ENCODE peak calls at places on chromosomes 13 and 19, in seven cellular contexts. One of them, this sample, is unnamed. For H3K4me1, the result is how much of the 10 kb centered on the place peaks cover.

GRCh38 chr19:13163609-13164364 is 13.6 kb downstream of the IER2 start:
- DNase-seq in A549: peak
- DNase-seq in uterus: peak
- DNase-seq in right lobe of liver: peak
- DNase-seq in endodermal cell: peak
- DNase-seq in stomach: peak
- DNase-seq in adrenal gland: peak
- DNase-seq in this sample: peak

GRCh38 chr19:45640849-45641273 is 1.7 kb upstream of the EML2 start:
- DNase-seq in A549: no peak
- DNase-seq in uterus: no peak
- DNase-seq in right lobe of liver: no peak
- DNase-seq in endodermal cell: peak
- DNase-seq in stomach: peak
- DNase-seq in adrenal gland: no peak
- DNase-seq in this sample: no peak

GRCh38 chr13:23695711-23696512 is 125.7 kb downstream of the TNFRSF19 start:
- DNase-seq in A549: no peak
- DNase-seq in uterus: no peak
- DNase-seq in right lobe of liver: no peak
- DNase-seq in endodermal cell: peak
- DNase-seq in stomach: no peak
- DNase-seq in adrenal gland: no peak
- DNase-seq in this sample: no peak

GRCh38 chr19:678791-679388 is 2.7 kb downstream of the FSTL3 start:
- DNase-seq in A549: no peak
- DNase-seq in uterus: no peak
- DNase-seq in right lobe of liver: no peak
- DNase-seq in endodermal cell: no peak
- DNase-seq in stomach: no peak
- DNase-seq in adrenal gland: no peak
- DNase-seq in this sample: no peak

GRCh38 chr13:113981201-113981605 is 7.3 kb upstream of the C13orf46 start:
- DNase-seq in A549: peak
- DNase-seq in uterus: peak
- DNase-seq in right lobe of liver: peak
- DNase-seq in endodermal cell: no peak
- DNase-seq in stomach: peak
- DNase-seq in adrenal gland: no peak
- DNase-seq in this sample: peak

GRCh38 chr13:42720116-42720857 is 61.1 kb upstream of the FAM216B start:
- DNase-seq in A549: peak
- DNase-seq in uterus: peak
- DNase-seq in right lobe of liver: no peak
- DNase-seq in endodermal cell: no peak
- DNase-seq in stomach: peak
- DNase-seq in adrenal gland: peak
- DNase-seq in this sample: peak

GRCh38 chr19:39926170-39926755 is 8.2 kb downstream of the FCGBP start:
- DNase-seq in A549: no peak
- DNase-seq in uterus: no peak
- DNase-seq in right lobe of liver: no peak
- DNase-seq in endodermal cell: peak
- DNase-seq in stomach: peak
- DNase-seq in adrenal gland: no peak
- DNase-seq in this sample: no peak

GRCh38 chr13:35964764-35965163 is 166.4 kb downstream of the DCLK1 start:
- DNase-seq in A549: peak
- DNase-seq in uterus: no peak
- DNase-seq in right lobe of liver: no peak
- DNase-seq in endodermal cell: no peak
- DNase-seq in stomach: no peak
- DNase-seq in adrenal gland: no peak
- DNase-seq in this sample: no peak

GRCh38 chr13:29140277-29140676 is 320.1 kb downstream of the MTUS2 start:
- DNase-seq in A549: no peak
- DNase-seq in uterus: no peak
- DNase-seq in right lobe of liver: no peak
- DNase-seq in endodermal cell: no peak
- DNase-seq in stomach: no peak
- DNase-seq in adrenal gland: no peak
- DNase-seq in this sample: no peak

GRCh38 chr13:91314888-91315287 is 32.6 kb upstream of the MIR17HG start:
- DNase-seq in A549: no peak
- DNase-seq in uterus: no peak
- DNase-seq in right lobe of liver: no peak
- DNase-seq in endodermal cell: no peak
- DNase-seq in stomach: no peak
- DNase-seq in adrenal gland: no peak
- DNase-seq in this sample: no peak

GRCh38 chr19:8631425-8631819 is 989 bp downstream of the NFILZ start:
- DNase-seq in A549: peak
- DNase-seq in uterus: no peak
- DNase-seq in right lobe of liver: peak
- DNase-seq in endodermal cell: peak
- DNase-seq in stomach: no peak
- DNase-seq in adrenal gland: no peak
- DNase-seq in this sample: peak

GRCh38 chr19:55005684-55006488 is 32.2 kb downstream of the GP6 start:
- DNase-seq in A549: peak
- DNase-seq in uterus: no peak
- DNase-seq in right lobe of liver: no peak
- DNase-seq in endodermal cell: peak
- DNase-seq in stomach: no peak
- DNase-seq in adrenal gland: peak
- DNase-seq in this sample: peak

DNA sequence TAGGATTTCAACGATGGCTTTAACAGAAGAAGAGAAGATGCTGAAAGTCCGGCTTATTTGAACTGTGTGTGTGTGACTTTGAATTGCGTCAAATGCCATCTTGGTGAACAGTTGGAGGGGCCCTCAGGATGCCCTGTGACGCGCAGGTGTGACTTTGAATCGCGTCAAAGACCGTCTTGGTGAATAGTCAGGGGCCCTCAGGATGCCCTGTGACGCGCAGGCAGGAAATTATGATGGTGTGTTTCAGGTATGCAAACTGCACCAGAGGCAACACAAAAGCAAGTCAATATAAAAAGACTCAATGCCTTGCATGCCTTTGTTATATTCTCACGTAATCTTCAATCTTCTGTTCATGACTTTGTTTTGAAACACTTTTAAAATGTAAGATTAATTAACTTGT is 29.2 kb downstream of the ATP11A start:
- DNase-seq in A549: no peak
- DNase-seq in uterus: no peak
- DNase-seq in right lobe of liver: no peak
- DNase-seq in endodermal cell: no peak
- DNase-seq in stomach: no peak
- DNase-seq in adrenal gland: no peak
- DNase-seq in this sample: no peak
- H3K4me1 ChIP-seq in A549: under half
- H3K4me1 ChIP-seq in uterus: under half
- H3K4me1 ChIP-seq in right lobe of liver: under half
- H3K4me1 ChIP-seq in endodermal cell: under half
- H3K4me1 ChIP-seq in stomach: under half
- H3K4me1 ChIP-seq in adrenal gland: under half
- H3K4me1 ChIP-seq in this sample: under half

DNA sequence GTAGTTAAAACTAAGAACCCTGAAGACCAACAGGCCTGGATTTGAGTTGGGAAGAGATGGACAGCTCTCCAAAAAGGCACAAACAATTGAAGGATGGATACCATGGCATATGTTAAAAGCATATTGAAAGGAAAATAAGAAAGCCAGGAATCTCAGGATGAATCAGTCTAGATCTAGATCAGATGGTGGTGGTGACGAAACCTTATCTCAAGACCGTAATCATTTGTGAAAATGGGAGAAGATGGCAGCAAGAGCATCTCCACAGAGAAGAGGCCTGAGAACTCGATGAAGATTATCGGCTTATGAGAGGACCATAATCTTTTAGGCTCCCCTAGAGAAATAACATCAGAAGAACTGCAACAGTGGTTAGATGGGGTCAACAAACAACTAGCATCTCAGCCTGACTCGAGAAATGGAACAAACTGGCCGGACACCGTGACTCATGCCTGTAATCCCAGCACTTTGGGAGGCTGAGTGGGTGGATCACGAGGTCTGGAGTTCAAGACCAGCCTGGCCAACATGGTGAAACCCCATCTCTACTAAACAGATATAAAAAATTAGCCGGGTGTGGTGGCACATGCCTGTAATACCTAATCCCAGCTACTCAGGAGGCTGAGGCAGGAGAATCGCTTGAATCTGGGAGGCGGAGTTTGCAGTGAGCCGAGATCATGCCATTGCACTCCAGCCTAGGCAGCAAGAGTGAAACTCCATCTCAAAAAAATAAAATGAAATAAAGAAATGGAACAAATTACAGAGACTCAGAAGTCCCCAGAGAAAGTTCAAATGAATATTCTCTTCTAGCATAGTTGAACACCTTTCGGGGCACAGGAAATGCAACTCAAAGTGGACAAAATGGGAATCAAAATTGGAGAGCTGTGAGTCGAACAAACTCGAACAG is 47.6 kb downstream of the FOXO1 start:
- DNase-seq in A549: no peak
- DNase-seq in uterus: no peak
- DNase-seq in right lobe of liver: no peak
- DNase-seq in endodermal cell: no peak
- DNase-seq in stomach: no peak
- DNase-seq in adrenal gland: no peak
- DNase-seq in this sample: no peak
- H3K4me1 ChIP-seq in A549: under half
- H3K4me1 ChIP-seq in uterus: under half
- H3K4me1 ChIP-seq in right lobe of liver: half or more
- H3K4me1 ChIP-seq in endodermal cell: under half
- H3K4me1 ChIP-seq in stomach: half or more
- H3K4me1 ChIP-seq in adrenal gland: under half
- H3K4me1 ChIP-seq in this sample: half or more

GRCh38 chr13:99366075-99366987 is 59.1 kb upstream of the GPR183 start:
- DNase-seq in A549: no peak
- DNase-seq in uterus: no peak
- DNase-seq in right lobe of liver: no peak
- DNase-seq in endodermal cell: peak
- DNase-seq in stomach: no peak
- DNase-seq in adrenal gland: no peak
- DNase-seq in this sample: no peak

GRCh38 chr13:99363949-99364348 is 56.8 kb upstream of the GPR183 start:
- DNase-seq in A549: no peak
- DNase-seq in uterus: no peak
- DNase-seq in right lobe of liver: no peak
- DNase-seq in endodermal cell: no peak
- DNase-seq in stomach: no peak
- DNase-seq in adrenal gland: no peak
- DNase-seq in this sample: no peak

GRCh38 chr13:99367106-99367616 is 60.0 kb upstream of the GPR183 start:
- DNase-seq in A549: no peak
- DNase-seq in uterus: no peak
- DNase-seq in right lobe of liver: no peak
- DNase-seq in endodermal cell: peak
- DNase-seq in stomach: no peak
- DNase-seq in adrenal gland: no peak
- DNase-seq in this sample: no peak

GRCh38 chr13:99370476-99371272 is 63.5 kb upstream of the GPR183 start:
- DNase-seq in A549: no peak
- DNase-seq in uterus: no peak
- DNase-seq in right lobe of liver: no peak
- DNase-seq in endodermal cell: peak
- DNase-seq in stomach: no peak
- DNase-seq in adrenal gland: no peak
- DNase-seq in this sample: no peak

DNA sequence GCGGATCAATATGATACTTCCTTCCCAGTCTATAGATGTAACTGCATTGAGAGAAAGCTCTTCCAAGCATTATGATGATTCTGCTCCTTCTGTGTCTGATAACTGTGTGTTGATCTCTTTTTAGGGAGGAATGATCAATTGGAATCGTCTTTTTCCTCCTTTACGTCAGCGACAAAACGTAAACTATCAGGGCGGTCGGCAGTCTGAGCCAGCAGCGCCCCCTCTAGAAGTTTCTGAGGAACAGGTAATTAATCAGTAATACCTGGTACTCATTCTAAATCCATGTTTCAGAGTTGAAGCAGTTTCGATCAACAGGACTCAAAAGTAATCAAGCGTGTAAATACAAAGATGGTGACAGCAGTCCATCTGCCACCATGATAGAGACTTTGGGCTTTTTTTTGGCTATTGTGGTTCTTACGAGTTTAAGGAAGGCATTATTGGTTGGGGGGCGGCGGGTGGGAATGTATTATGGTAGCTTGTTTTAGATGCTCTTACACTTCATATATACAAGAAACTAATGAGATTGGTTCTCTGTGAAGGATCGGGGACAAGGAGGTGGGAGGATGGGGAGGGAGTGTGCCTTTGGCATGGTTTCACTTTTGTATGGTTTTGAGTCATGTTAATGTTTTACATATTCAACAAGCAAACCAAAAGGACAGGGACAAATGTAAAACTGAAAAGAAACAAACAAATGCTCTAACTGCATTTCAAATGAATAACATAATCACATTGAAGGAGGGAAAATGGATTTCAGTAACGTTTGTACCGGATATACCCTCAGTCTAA is 60.7 kb upstream of the GPR183 start:
- DNase-seq in A549: no peak
- DNase-seq in uterus: no peak
- DNase-seq in right lobe of liver: no peak
- DNase-seq in endodermal cell: peak
- DNase-seq in stomach: no peak
- DNase-seq in adrenal gland: no peak
- DNase-seq in this sample: no peak
- H3K4me1 ChIP-seq in A549: under half
- H3K4me1 ChIP-seq in uterus: under half
- H3K4me1 ChIP-seq in right lobe of liver: under half
- H3K4me1 ChIP-seq in endodermal cell: under half
- H3K4me1 ChIP-seq in stomach: under half
- H3K4me1 ChIP-seq in adrenal gland: under half
- H3K4me1 ChIP-seq in this sample: under half

GRCh38 chr19:5975388-5975728 is 2.6 kb downstream of the RANBP3 start:
- DNase-seq in A549: no peak
- DNase-seq in uterus: no peak
- DNase-seq in right lobe of liver: no peak
- DNase-seq in endodermal cell: no peak
- DNase-seq in stomach: no peak
- DNase-seq in adrenal gland: no peak
- DNase-seq in this sample: no peak

GRCh38 chr19:5973376-5973775 is 4.6 kb downstream of the RANBP3 start:
- DNase-seq in A549: no peak
- DNase-seq in uterus: no peak
- DNase-seq in right lobe of liver: no peak
- DNase-seq in endodermal cell: no peak
- DNase-seq in stomach: no peak
- DNase-seq in adrenal gland: no peak
- DNase-seq in this sample: no peak

GRCh38 chr19:5972355-5972731 is 5.6 kb downstream of the RANBP3 start:
- DNase-seq in A549: no peak
- DNase-seq in uterus: no peak
- DNase-seq in right lobe of liver: no peak
- DNase-seq in endodermal cell: no peak
- DNase-seq in stomach: no peak
- DNase-seq in adrenal gland: no peak
- DNase-seq in this sample: no peak

GRCh38 chr19:5974721-5975387 is 3.1 kb downstream of the RANBP3 start:
- DNase-seq in A549: no peak
- DNase-seq in uterus: no peak
- DNase-seq in right lobe of liver: no peak
- DNase-seq in endodermal cell: no peak
- DNase-seq in stomach: no peak
- DNase-seq in adrenal gland: no peak
- DNase-seq in this sample: no peak

GRCh38 chr19:5973867-5974635 is 3.9 kb downstream of the RANBP3 start:
- DNase-seq in A549: no peak
- DNase-seq in uterus: no peak
- DNase-seq in right lobe of liver: no peak
- DNase-seq in endodermal cell: no peak
- DNase-seq in stomach: no peak
- DNase-seq in adrenal gland: no peak
- DNase-seq in this sample: no peak
- H3K4me1 ChIP-seq in A549: under half
- H3K4me1 ChIP-seq in uterus: under half
- H3K4me1 ChIP-seq in right lobe of liver: under half
- H3K4me1 ChIP-seq in endodermal cell: under half
- H3K4me1 ChIP-seq in stomach: half or more
- H3K4me1 ChIP-seq in adrenal gland: under half
- H3K4me1 ChIP-seq in this sample: half or more